ENCODE peak calls at places on chromosome 21, in eight cellular contexts. O is aorta, D is PC-3, J is ovary, T is psoas muscle, M is right cardiac atrium, V is BE2C, W is cardiac muscle cell. Q is an unnamed sample. For H3K9me3 and H3K4me1, the result is how much of the 10 kb centered on the place peaks cover.

GRCh38 chr21:43354666-43355065 is 72.3 kb downstream of the SIK1 start:
- DNase-seq in V (no peak), O (no peak), D (no peak), M (no peak), T (no peak), J (no peak), W (no peak), Q (no peak)

GRCh38 chr21:44487831-44488230 is 32.5 kb downstream of the LRRC3 start:
- DNase-seq in M (no peak), J (no peak), T (no peak), D (peak), W (no peak), V (peak), O (no peak), Q (no peak)

GRCh38 chr21:33051925-33052324 is 18.0 kb upstream of the OLIG1 start:
- DNase-seq in T (no peak), W (no peak), V (no peak), M (no peak), O (no peak), D (no peak), J (no peak), Q (no peak)

GRCh38 chr21:34886554-34887385 is 162.3 kb downstream of the RUNX1 start:
- DNase-seq in V (no peak), W (peak), M (peak), D (peak), J (peak), O (peak), T (peak), Q (peak)

GRCh38 chr21:14603202-14603601 is 57.1 kb upstream of the SAMSN1 start:
- DNase-seq in D (peak), M (no peak), V (no peak), W (peak), J (no peak), O (no peak), T (no peak), Q (no peak)

GRCh38 chr21:44549525-44550211 is 1.6 kb downstream of the KRTAP10-2 start:
- DNase-seq in T (no peak), V (no peak), W (no peak), M (no peak), O (no peak), J (no peak), D (no peak), Q (peak)

GRCh38 chr21:45542667-45543370 is 579 bp upstream of the SLC19A1 start:
- DNase-seq in M (no peak), V (no peak), D (no peak), W (no peak), O (peak), J (peak), T (peak), Q (peak)

GRCh38 chr21:27329255-27329851 is 362.5 kb upstream of the ADAMTS5 start:
- DNase-seq in D (peak), T (no peak), V (no peak), M (no peak), W (peak), J (no peak), O (no peak), Q (no peak)

DNA sequence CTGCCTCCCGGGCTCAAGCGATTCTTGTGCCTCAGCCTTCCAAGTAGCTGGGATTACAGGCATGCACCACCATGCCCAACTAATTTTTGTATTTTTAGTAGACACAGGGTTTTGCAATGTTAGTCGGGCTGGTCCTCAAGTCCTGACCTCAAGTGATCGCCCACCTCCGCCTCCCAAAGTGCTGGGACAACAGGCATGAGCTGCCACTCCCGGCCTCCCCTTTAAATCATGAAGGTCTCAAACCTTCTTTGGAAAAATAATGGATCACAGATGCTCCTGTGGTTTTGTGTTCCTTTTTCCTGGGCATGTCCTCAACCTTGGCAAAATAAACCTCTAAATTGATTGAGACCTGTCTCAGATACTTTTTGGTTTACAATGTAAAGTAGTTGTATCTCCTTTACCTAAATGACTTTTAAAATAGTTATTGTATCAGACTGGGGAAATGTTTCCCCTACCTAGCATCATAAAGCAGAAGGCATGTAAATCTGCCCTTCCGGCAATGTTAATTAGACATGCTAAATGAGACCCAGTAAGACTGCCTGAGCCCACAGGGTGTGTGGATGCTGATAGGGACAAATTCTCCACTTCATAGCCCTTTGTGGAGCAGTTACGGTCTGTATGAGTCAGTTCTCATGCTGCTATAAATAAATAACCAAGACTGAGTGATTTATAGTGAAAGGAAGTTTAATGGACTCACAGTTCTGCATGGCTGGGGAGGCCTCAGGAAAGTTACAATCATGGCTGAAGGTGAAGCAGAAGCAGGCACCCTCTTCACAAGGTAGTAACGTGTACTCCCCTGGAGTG is 27.8 kb downstream of the CBR1 start:
- DNase-seq in J (no peak), T (no peak), M (no peak), D (peak), V (no peak), W (no peak), O (no peak), Q (no peak)
- H3K9me3 ChIP-seq in J (under half), T (under half), M (under half), D (under half), V (under half), W (under half), O (under half), Q (under half)

DNA sequence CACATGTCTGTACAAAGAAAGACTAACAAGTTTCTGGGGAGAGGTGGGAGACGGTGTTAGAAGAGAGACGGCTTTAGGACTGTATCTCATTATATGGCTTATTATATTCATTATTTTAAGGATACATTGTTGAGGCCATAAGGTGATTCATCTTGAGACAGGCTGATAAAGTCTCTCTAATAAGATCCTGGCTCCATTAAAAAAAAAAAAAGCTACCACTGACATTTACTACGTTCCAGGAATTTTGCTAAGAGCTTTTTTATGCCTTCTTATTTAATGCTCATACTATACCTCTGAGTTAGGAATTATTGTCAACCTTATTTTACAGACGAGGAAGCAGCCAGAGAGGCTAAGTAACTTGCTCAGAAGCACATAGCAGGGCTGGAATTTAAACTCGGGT is 173.7 kb downstream of the GABPA start:
- DNase-seq in M (no peak), T (no peak), J (no peak), V (no peak), W (no peak), O (no peak), D (no peak), Q (no peak)
- H3K4me1 ChIP-seq in M (under half), T (under half), J (under half), V (under half), W (under half), O (under half), D (under half), Q (under half)

GRCh38 chr21:31294691-31295090 is 49.4 kb downstream of the TIAM1 start:
- DNase-seq in O (no peak), M (no peak), J (no peak), T (no peak), V (no peak), D (no peak), W (no peak), Q (no peak)

GRCh38 chr21:31298618-31299269 is 45.3 kb downstream of the TIAM1 start:
- DNase-seq in J (no peak), O (no peak), V (no peak), M (no peak), T (no peak), D (no peak), W (no peak), Q (no peak)

GRCh38 chr21:31299291-31300147 is 44.5 kb downstream of the TIAM1 start:
- DNase-seq in T (no peak), O (no peak), M (no peak), D (no peak), W (no peak), V (no peak), J (no peak), Q (no peak)

GRCh38 chr21:31293986-31294385 is 50.1 kb downstream of the TIAM1 start:
- DNase-seq in J (no peak), D (peak), M (no peak), V (no peak), T (no peak), O (no peak), W (peak), Q (no peak)

GRCh38 chr21:31295676-31296075 is 48.4 kb downstream of the TIAM1 start:
- DNase-seq in W (no peak), O (no peak), V (no peak), T (no peak), M (no peak), J (no peak), D (no peak), Q (no peak)
- H3K4me3 ChIP-seq in W (no peak), O (no peak), V (no peak), T (no peak), M (no peak), J (no peak), D (no peak), Q (no peak)

GRCh38 chr21:37505963-37506362 is 139.4 kb downstream of the DYRK1A start:
- DNase-seq in O (no peak), T (no peak), W (no peak), J (no peak), V (no peak), M (no peak), D (no peak), Q (no peak)

GRCh38 chr21:37507716-37508115 is 141.1 kb downstream of the DYRK1A start:
- DNase-seq in V (no peak), D (no peak), W (no peak), J (no peak), O (no peak), M (no peak), T (no peak), Q (no peak)

GRCh38 chr21:37509802-37510393 is 143.3 kb downstream of the DYRK1A start:
- DNase-seq in J (no peak), V (no peak), O (no peak), W (peak), D (no peak), M (no peak), T (no peak), Q (no peak)

GRCh38 chr21:37511848-37512247 is 145.3 kb downstream of the DYRK1A start:
- DNase-seq in M (no peak), W (no peak), T (no peak), J (no peak), V (no peak), D (no peak), O (no peak), Q (no peak)

DNA sequence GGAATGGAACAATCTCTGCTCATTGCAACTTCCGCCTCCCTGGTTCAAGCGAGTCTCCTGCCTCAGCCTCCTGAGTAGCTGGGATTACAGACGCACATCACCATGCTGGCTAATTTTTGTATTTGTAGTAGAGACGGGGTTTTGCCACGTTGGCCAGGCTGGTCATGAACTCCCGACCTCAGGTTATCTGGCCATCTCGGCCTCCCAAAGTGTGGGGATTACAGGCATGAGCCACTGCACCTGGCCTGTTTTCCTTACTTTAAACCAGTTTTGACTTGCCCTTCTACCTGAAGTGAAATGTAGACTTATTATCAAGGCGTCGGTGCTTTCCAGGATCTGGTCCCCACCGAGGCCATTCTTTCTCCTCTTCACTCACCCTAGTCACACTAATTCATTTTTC is 141.8 kb downstream of the DYRK1A start:
- DNase-seq in J (no peak), V (no peak), D (no peak), O (no peak), T (no peak), M (no peak), W (no peak), Q (no peak)
- H3K9me3 ChIP-seq in J (under half), V (under half), D (under half), O (under half), T (under half), M (under half), W (under half), Q (under half)

DNA sequence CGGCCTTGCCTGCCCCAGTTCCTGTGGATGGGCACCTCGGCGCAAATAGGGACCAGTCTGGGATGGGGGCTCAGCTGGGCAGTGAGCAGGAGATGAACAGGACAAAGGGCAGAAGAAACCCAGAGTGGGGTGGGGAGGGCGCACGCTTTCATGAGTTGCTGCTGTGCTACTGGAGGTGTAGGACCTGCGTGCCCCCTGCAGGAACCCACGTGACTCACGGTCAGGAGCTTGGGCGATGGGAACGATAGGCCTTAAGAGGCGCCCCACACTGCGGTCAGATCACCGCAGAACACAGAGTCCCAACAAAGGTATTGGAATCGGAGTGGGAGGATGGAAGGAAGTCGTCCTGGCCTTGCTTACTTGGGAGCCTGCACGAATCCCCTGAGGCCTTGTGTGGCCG is 17.2 kb downstream of the PRDM15 start:
- DNase-seq in D (no peak), W (no peak), T (no peak), M (no peak), J (no peak), O (no peak), V (no peak), Q (peak)
- H3K4me1 ChIP-seq in D (under half), W (under half), T (under half), M (under half), J (under half), O (under half), V (under half), Q (under half)

GRCh38 chr21:29196021-29196663 is 65.7 kb downstream of the MAP3K7CL start:
- DNase-seq in M (no peak), D (peak), O (peak), W (peak), T (no peak), V (no peak), J (no peak), Q (no peak)
- H3K4me3 ChIP-seq in M (peak), D (peak), O (peak), W (no peak), T (peak), V (no peak), J (no peak), Q (peak)

GRCh38 chr21:25170681-25171080 is 436.6 kb downstream of the MRPL39 start:
- DNase-seq in W (no peak), D (no peak), O (no peak), M (no peak), T (no peak), V (no peak), J (no peak), Q (no peak)
- H3K9me3 ChIP-seq in W (under half), D (under half), O (under half), M (under half), T (under half), V (under half), J (under half), Q (under half)